ENCODE peak calls at places on chromosomes 11 and 22, in six cellular contexts. W, F, Y, H, I and M are unnamed samples.

GRCh38 chr11:107561688-107562087 is 3.8 kb downstream of the ALKBH8 start:
- DNase-seq in I (no peak), W (peak; percentile 61), Y (no peak), H (peak; percentile 90), F (peak; percentile 79), M (no peak)

GRCh38 chr11:8773125-8773524 is 90.5 kb downstream of the RPL27A start:
- DNase-seq in Y (no peak), W (no peak), I (no peak), F (no peak), H (no peak), M (no peak)

GRCh38 chr11:98625526-98625925 is 395.2 kb upstream of the CNTN5 start:
- DNase-seq in H (no peak), I (no peak), F (no peak), Y (no peak), W (no peak), M (no peak)

GRCh38 chr11:35031869-35032268 is 107.1 kb upstream of the CD44 start:
- DNase-seq in W (peak; percentile 78), H (peak; percentile 65), I (no peak), Y (no peak), F (peak; percentile 93), M (no peak)

GRCh38 chr11:117097567-117098268 is 510 bp downstream of the SIK3 start:
- DNase-seq in Y (peak; percentile 35), W (peak; percentile 47), F (peak; percentile 32), I (peak; percentile 27), H (no peak), M (peak; percentile 50)

GRCh38 chr22:39292561-39293074 is 26.8 kb downstream of the RPL3 start:
- DNase-seq in H (peak; percentile 87), I (peak; percentile 81), F (peak; percentile 95), W (peak; percentile 93), Y (peak; percentile 92), M (peak; percentile 39)

GRCh38 chr22:17172172-17172833 is 13.2 kb upstream of the HDHD5 start:
- DNase-seq in I (no peak), Y (no peak), H (no peak), F (peak; percentile 3), W (no peak), M (peak; percentile 17)

GRCh38 chr22:37183432-37184379 is 4.3 kb downstream of the C1QTNF6 start:
- DNase-seq in F (no peak), Y (no peak), W (no peak), H (no peak), I (no peak), M (no peak)

GRCh38 chr11:60774726-60775125 is 10.4 kb upstream of the MS4A10 start:
- DNase-seq in W (no peak), H (no peak), I (no peak), Y (no peak), F (no peak), M (no peak)

GRCh38 chr11:106152013-106152412 is 74.6 kb downstream of the AASDHPPT start:
- DNase-seq in H (peak; percentile 34), W (peak; percentile 52), Y (peak; percentile 29), I (no peak), F (peak; percentile 93), M (no peak)

GRCh38 chr22:38228873-38229740 is 27.3 kb downstream of the MAFF start:
- DNase-seq in F (peak; percentile 87), H (peak; percentile 74), Y (peak; percentile 80), W (peak; percentile 86), I (peak; percentile 42), M (no peak)

GRCh38 chr11:85723088-85723487 is 37.1 kb upstream of the CCDC89 start:
- DNase-seq in H (no peak), W (no peak), Y (no peak), I (no peak), F (peak; percentile 30), M (no peak)

GRCh38 chr22:19108807-19109197 is 13.4 kb downstream of the DGCR2 start:
- DNase-seq in F (peak; percentile 74), Y (no peak), H (no peak), W (no peak), I (no peak), M (no peak)

GRCh38 chr11:2995893-2996554 is 3.9 kb upstream of the NAP1L4 start:
- DNase-seq in F (no peak), I (no peak), W (no peak), H (no peak), Y (peak; percentile 20), M (no peak)

GRCh38 chr11:3174387-3174786 is 9.3 kb upstream of the OSBPL5 start:
- DNase-seq in F (no peak), W (no peak), I (no peak), H (no peak), Y (no peak), M (no peak)

GRCh38 chr11:130478204-130478701 is 29.8 kb downstream of the ADAMTS15 start:
- DNase-seq in F (peak; percentile 60), W (peak; percentile 99), I (peak; percentile 71), H (peak; percentile 96), Y (peak; percentile 60), M (no peak)

GRCh38 chr22:45961679-45962430 is 15.1 kb downstream of the WNT7B start:
- DNase-seq in W (no peak), Y (no peak), I (no peak), H (no peak), F (no peak), M (no peak)

GRCh38 chr11:28529540-28530410 is 421.6 kb downstream of the METTL15 start:
- DNase-seq in W (peak; percentile 77), I (no peak), F (peak; percentile 65), H (peak; percentile 77), Y (no peak), M (peak; percentile 15)

GRCh38 chr22:45877651-45878050 is 99.3 kb downstream of the WNT7B start:
- DNase-seq in Y (peak; percentile 21), W (no peak), I (no peak), F (no peak), H (no peak), M (no peak)

GRCh38 chr22:40567106-40567505 is 69.4 kb downstream of the MRTFA start:
- DNase-seq in H (no peak), W (peak; percentile 48), F (peak; percentile 65), I (no peak), Y (no peak), M (no peak)

GRCh38 chr11:76745561-76746207 is 37.5 kb upstream of the TSKU start:
- DNase-seq in F (no peak), I (no peak), W (no peak), H (no peak), Y (peak; percentile 66), M (no peak)

GRCh38 chr22:19122752-19123492 is 710 bp upstream of the DGCR2 start:
- DNase-seq in W (peak; percentile 51), I (peak; percentile 3), H (no peak), Y (peak; percentile 49), F (no peak), M (peak; percentile 37)

GRCh38 chr11:44658451-44658850 is 68.3 kb upstream of the TSPAN18 start:
- DNase-seq in I (peak; percentile 18), H (no peak), W (no peak), F (peak; percentile 10), Y (no peak), M (peak; percentile 30)

GRCh38 chr11:69024509-69024908 is 11.5 kb upstream of the MRGPRF start:
- DNase-seq in Y (no peak), I (no peak), F (no peak), W (no peak), H (no peak), M (no peak)

GRCh38 chr22:30078320-30079311 is 1.6 kb upstream of the HORMAD2 start:
- DNase-seq in W (no peak), Y (no peak), I (no peak), H (no peak), F (peak; percentile 46), M (no peak)

GRCh38 chr11:69919659-69920499 is 100.7 kb upstream of the FGF3 start:
- DNase-seq in Y (no peak), F (no peak), H (no peak), I (no peak), W (no peak), M (no peak)

GRCh38 chr11:69939551-69940245 is 120.5 kb upstream of the FGF3 start:
- DNase-seq in F (no peak), Y (peak; percentile 42), W (no peak), I (no peak), H (no peak), M (no peak)

GRCh38 chr11:66044757-66045156 is 4.2 kb downstream of the GAL3ST3 start:
- DNase-seq in F (peak; percentile 18), Y (no peak), I (no peak), W (no peak), H (no peak), M (no peak)
- TF ChIP-seq CTCF in F (no peak), Y (no peak), I (no peak), W (no peak), H (no peak), M (no peak)

GRCh38 chr11:83801799-83802198 is 515.6 kb upstream of the CCDC90B start:
- DNase-seq in F (peak; percentile 5), I (no peak), H (no peak), Y (no peak), W (no peak), M (no peak)
- TF ChIP-seq CTCF in F (peak; percentile 31), I (no peak), H (peak; percentile 32), Y (no peak), W (peak; percentile 12), M (no peak)

GRCh38 chr11:61793084-61793828 is 545 bp downstream of the FEN1 start:
- DNase-seq in F (peak; percentile 11), W (peak; percentile 17), Y (no peak), I (peak; percentile 47), H (peak; percentile 8), M (no peak)

GRCh38 chr11:61793829-61794204 is 1.1 kb downstream of the FEN1 start:
- DNase-seq in W (no peak), I (no peak), Y (no peak), F (no peak), H (no peak), M (no peak)

GRCh38 chr11:61791737-61792309 is 576 bp downstream of the TMEM258 start:
- DNase-seq in H (peak; percentile 96), I (peak; percentile 82), F (peak; percentile 81), Y (peak; percentile 76), W (peak; percentile 94), M (peak; percentile 66)

GRCh38 chr11:61794579-61794978 is 1.9 kb downstream of the FEN1 start:
- DNase-seq in H (peak; percentile 10), F (no peak), W (no peak), Y (no peak), I (no peak), M (no peak)

DNA sequence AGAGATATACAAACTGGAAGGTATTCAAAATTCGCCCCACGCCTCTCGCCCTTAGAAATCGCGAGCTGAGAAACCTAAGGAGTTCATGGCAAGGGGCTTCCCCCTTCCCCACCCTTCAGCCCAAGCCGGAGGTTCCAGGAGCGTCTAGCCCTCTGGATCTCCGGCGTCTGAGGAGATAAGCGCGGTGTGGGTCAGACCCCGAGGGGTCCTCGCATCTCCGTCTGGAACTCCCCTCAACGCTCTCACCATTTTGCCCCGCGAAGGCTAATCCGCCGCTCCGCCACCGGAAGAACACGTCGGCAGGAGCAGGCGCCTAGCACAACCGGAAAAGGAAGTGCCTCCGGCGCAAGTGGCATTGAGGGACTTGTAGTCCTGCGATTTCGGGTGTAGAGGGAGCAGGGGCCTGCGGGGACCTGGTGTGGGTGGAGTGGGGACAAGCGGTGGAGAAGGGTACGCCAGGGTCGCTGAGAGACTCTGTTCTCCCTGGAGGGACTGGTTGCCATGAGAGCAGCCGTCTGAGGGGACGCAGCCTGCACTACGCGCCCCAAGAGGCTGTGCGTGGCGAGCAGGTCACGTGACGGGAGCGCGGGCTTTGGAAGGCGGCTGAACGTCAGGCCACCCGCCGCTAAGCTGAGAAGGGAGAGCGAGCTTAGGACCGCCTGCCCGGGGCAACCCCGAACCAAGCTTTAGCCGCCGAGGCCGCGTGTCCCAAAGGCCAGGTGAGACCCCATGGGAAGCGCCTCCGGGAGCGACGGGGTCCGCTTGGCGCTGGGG is at the start of the genes FEN1 and TMEM258:
- DNase-seq in H (peak; percentile 92), Y (peak; percentile 89), I (peak; percentile 92), W (peak; percentile 96), F (peak; percentile 97), M (peak; percentile 85)
- TF ChIP-seq CTCF in H (no peak), Y (no peak), I (no peak), W (no peak), F (no peak), M (no peak)

GRCh38 chr11:4769838-4770237 is at the start of gene OR51F1:
- DNase-seq in Y (no peak), I (no peak), W (no peak), H (no peak), F (no peak), M (no peak)
- TF ChIP-seq CTCF in Y (no peak), I (no peak), W (no peak), H (no peak), F (no peak), M (no peak)